ENCODE peak calls at places on chromosomes 13 and 19, in eight cellular contexts. U is PC-3, Y is colonic mucosa, G is uterus, M is cardiac muscle cell, P is SK-N-SH, W is tibial nerve, N is left ventricle myocardium inferior. V is an unnamed sample.

GRCh38 chr13:112452380-112453206 is 76.4 kb downstream of the SPACA7 start:
- DNase-seq in W (no peak), U (no peak), N (no peak), P (no peak), M (no peak), G (no peak), Y (peak; percentile 12), V (no peak)

GRCh38 chr13:109783815-109784589 is 2.4 kb downstream of the IRS2 start:
- DNase-seq in N (no peak), P (peak; percentile 53), U (no peak), G (peak; percentile 17), W (no peak), M (no peak), Y (no peak), V (no peak)

GRCh38 chr13:23980160-23980551 is 82.9 kb upstream of the C1QTNF9B start:
- DNase-seq in M (peak; percentile 89), U (peak; percentile 63), W (peak; percentile 59), N (peak; percentile 85), G (peak; percentile 91), P (peak; percentile 89), Y (peak; percentile 85), V (peak; percentile 94)

GRCh38 chr13:110499621-110500281 is 61.8 kb downstream of the RAB20 start:
- DNase-seq in U (peak; percentile 80), P (no peak), Y (no peak), M (no peak), G (no peak), W (no peak), N (no peak), V (no peak)

GRCh38 chr13:67224148-67224846 is 5.8 kb downstream of the PCDH9 start:
- DNase-seq in P (peak; percentile 62), U (peak; percentile 69), Y (peak; percentile 57), N (peak; percentile 73), M (peak; percentile 86), W (peak; percentile 75), G (peak; percentile 50), V (peak; percentile 71)

GRCh38 chr19:52492201-52492960 is 35.1 kb upstream of the ZNF808 start:
- DNase-seq in U (no peak), Y (no peak), G (peak; percentile 20), P (peak; percentile 1), W (no peak), N (no peak), M (peak; percentile 82), V (no peak)

GRCh38 chr19:16260794-16261161 is 63.1 kb downstream of the AP1M1 start:
- DNase-seq in P (no peak), G (no peak), Y (no peak), W (no peak), U (no peak), M (no peak), N (no peak), V (no peak)

GRCh38 chr13:109737606-109738005 is 48.8 kb downstream of the IRS2 start:
- DNase-seq in M (peak; percentile 74), N (no peak), P (no peak), Y (no peak), W (no peak), U (no peak), G (no peak), V (no peak)

GRCh38 chr13:64446372-64446771 is 2783.8 kb downstream of the PCDH9 start:
- DNase-seq in M (no peak), N (no peak), P (peak; percentile 7), W (no peak), G (no peak), Y (no peak), U (peak; percentile 42), V (no peak)

GRCh38 chr19:45804959-45805230 is 10.2 kb downstream of the RSPH6A start:
- DNase-seq in N (no peak), Y (no peak), P (no peak), U (no peak), W (no peak), G (no peak), M (no peak), V (no peak)
- H3K27me3 ChIP-seq in N (no peaks in the 10 kb centered on the region), Y (no peaks in the 10 kb centered on the region), P (no peaks in the 10 kb centered on the region), U (no peaks in the 10 kb centered on the region), W (no peaks in the 10 kb centered on the region), G (no peaks in the 10 kb centered on the region), M (no peaks in the 10 kb centered on the region), V (no peaks in the 10 kb centered on the region)

GRCh38 chr19:32287811-32288227 is 57.6 kb upstream of the ZNF507 start:
- DNase-seq in G (peak; percentile 66), M (peak; percentile 70), W (peak; percentile 63), N (peak; percentile 72), P (no peak), Y (peak; percentile 67), U (peak; percentile 60), V (peak; percentile 13)
- H3K27me3 ChIP-seq in G (no peaks in the 10 kb centered on the region), M (peaks cover 8% of the 10 kb centered on the region), W (no peaks in the 10 kb centered on the region), N (peaks cover 56% of the 10 kb centered on the region), P (no peaks in the 10 kb centered on the region), Y (no peaks in the 10 kb centered on the region), U (peaks cover 6% of the 10 kb centered on the region), V (no peaks in the 10 kb centered on the region)

GRCh38 chr19:55079400-55080038 is 3.9 kb downstream of the EPS8L1 start:
- DNase-seq in M (no peak), G (no peak), U (no peak), W (no peak), N (no peak), Y (no peak), P (no peak), V (no peak)
- H3K27me3 ChIP-seq in M (peaks cover 67% of the 10 kb centered on the region), G (peaks cover 34% of the 10 kb centered on the region), U (no peaks in the 10 kb centered on the region), W (peaks cover 11% of the 10 kb centered on the region), N (peaks cover 92% of the 10 kb centered on the region), Y (peaks cover 12% of the 10 kb centered on the region), P (no peaks in the 10 kb centered on the region), V (peaks cover 11% of the 10 kb centered on the region)

DNA sequence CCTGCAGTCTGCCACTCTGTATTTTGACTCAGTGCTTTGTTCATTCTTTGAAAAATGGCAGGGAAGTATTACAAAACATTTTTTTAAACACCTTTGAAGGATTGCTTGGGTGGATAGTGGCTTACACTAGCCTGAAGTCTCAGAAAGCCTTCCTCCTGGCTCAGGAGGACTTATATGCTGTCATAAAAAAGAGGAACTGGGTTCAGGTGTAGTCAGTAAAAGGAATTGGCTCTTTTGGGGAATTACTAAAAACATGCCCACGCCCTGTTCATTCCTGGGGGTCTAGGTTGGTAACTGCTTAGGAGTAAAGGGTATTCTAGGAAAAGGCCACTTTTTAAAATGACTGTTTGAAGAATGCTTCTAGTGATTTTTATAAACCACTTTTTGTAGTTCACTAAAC is 186.9 kb downstream of the SHISA2 start:
- DNase-seq in W (no peak), U (no peak), M (no peak), Y (no peak), P (no peak), G (no peak), N (no peak), V (no peak)
- H3K27me3 ChIP-seq in W (no peaks in the 10 kb centered on the region), U (no peaks in the 10 kb centered on the region), M (no peaks in the 10 kb centered on the region), Y (no peaks in the 10 kb centered on the region), P (no peaks in the 10 kb centered on the region), G (no peaks in the 10 kb centered on the region), N (peaks cover 84% of the 10 kb centered on the region), V (no peaks in the 10 kb centered on the region)

DNA sequence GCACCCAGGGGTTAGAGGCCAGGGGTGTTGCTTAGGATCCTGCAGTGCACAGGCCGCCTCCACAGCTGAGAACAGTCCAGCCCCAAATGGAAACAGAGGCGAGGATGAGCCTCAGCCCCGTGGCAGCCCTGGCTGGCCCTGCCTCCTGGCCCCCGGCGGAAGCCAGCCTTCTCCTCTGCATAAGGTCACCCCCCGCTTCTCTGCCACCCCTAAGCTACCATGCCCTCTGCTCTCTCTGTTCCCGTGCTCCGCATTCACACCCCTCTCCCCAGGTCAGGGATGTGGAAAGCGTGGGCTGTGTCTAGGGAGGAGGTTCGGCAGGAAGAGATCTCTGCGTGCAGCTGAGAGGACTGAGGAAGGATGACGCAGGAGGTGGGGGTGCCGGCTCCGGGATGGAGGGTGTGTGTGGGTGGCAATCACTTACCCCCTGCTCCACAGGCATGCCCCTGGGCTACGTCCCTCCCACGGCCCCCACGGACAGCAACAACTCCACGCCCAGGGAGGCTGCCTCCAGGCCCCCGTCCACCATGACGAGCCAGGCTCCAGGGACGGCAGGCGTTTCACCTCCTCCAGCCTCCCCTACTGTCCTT is 6.0 kb downstream of the SSC5D start:
- DNase-seq in P (no peak), G (peak; percentile 85), N (peak; percentile 68), W (no peak), U (no peak), Y (no peak), M (no peak), V (peak; percentile 86)
- H3K27me3 ChIP-seq in P (no peaks in the 10 kb centered on the region), G (no peaks in the 10 kb centered on the region), N (peaks cover 36% of the 10 kb centered on the region), W (no peaks in the 10 kb centered on the region), U (no peaks in the 10 kb centered on the region), Y (no peaks in the 10 kb centered on the region), M (no peaks in the 10 kb centered on the region), V (no peaks in the 10 kb centered on the region)

GRCh38 chr19:17966115-17966455 is 822 bp upstream of the KCNN1 start:
- DNase-seq in M (no peak), P (no peak), U (no peak), G (no peak), N (no peak), Y (no peak), W (no peak), V (no peak)
- H3K27me3 ChIP-seq in M (no peaks in the 10 kb centered on the region), P (peaks cover 4% of the 10 kb centered on the region), U (no peaks in the 10 kb centered on the region), G (peaks cover 7% of the 10 kb centered on the region), N (peaks cover 95% of the 10 kb centered on the region), Y (peaks cover 18% of the 10 kb centered on the region), W (no peaks in the 10 kb centered on the region), V (no peaks in the 10 kb centered on the region)

DNA sequence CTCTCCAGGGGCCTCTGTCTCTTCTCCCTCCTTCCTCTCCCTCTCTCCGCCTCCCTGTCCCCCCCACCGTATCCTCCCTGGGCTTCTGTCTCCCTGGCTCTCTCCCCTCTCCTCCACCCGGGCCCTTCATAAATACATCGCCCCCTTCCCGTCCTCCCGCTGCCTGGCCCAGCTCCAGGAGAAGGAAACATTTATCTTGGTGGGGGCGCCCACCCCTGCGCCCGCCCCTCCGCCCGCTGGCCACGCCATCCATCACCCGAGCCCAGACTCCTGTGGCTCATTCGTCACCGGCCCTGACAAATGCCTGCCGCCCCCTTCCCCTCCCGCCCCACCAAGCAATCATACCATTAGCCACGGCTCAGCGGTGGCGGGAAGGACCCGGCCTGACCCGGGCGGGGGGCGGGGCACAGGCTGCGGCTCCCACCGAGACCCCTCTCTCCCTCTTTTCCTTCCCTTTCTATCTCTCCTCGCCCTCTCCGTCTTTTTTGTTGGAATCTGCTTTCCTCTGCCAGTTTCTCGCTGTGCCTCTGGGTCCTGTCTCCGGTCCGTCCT is 2.6 kb upstream of the MEIS3 start:
- DNase-seq in N (no peak), U (no peak), M (peak; percentile 49), G (peak; percentile 69), P (peak; percentile 90), Y (no peak), W (no peak), V (no peak)
- H3K27me3 ChIP-seq in N (peaks cover 98% of the 10 kb centered on the region), U (peaks cover 60% of the 10 kb centered on the region), M (peaks cover 23% of the 10 kb centered on the region), G (no peaks in the 10 kb centered on the region), P (no peaks in the 10 kb centered on the region), Y (peaks cover 53% of the 10 kb centered on the region), W (no peaks in the 10 kb centered on the region), V (no peaks in the 10 kb centered on the region)

GRCh38 chr19:7767487-7767886 is 4.4 kb downstream of the CLEC4M start:
- DNase-seq in U (no peak), Y (no peak), W (no peak), G (no peak), P (no peak), M (no peak), N (no peak), V (no peak)

GRCh38 chr19:7771072-7771471 is 8.0 kb downstream of the CLEC4M start:
- DNase-seq in G (no peak), N (no peak), M (no peak), W (no peak), P (no peak), Y (no peak), U (no peak), V (no peak)

GRCh38 chr19:7772752-7773291 is 9.8 kb downstream of the CLEC4M start:
- DNase-seq in U (no peak), Y (no peak), W (no peak), P (no peak), N (no peak), G (no peak), M (no peak), V (no peak)

GRCh38 chr19:7766535-7766934 is 3.5 kb downstream of the CLEC4M start:
- DNase-seq in P (no peak), Y (no peak), U (no peak), G (no peak), M (no peak), W (no peak), N (no peak), V (no peak)

GRCh38 chr19:7769171-7769570 is 6.1 kb downstream of the CLEC4M start:
- DNase-seq in W (no peak), P (no peak), N (no peak), G (no peak), M (no peak), U (no peak), Y (no peak), V (no peak)
- H3K27me3 ChIP-seq in W (no peaks in the 10 kb centered on the region), P (peaks cover 73% of the 10 kb centered on the region), N (peaks cover 84% of the 10 kb centered on the region), G (no peaks in the 10 kb centered on the region), M (peaks cover 4% of the 10 kb centered on the region), U (peaks cover 40% of the 10 kb centered on the region), Y (no peaks in the 10 kb centered on the region), V (no peaks in the 10 kb centered on the region)